ENCODE peak calls at places on chromosomes 16 and 17, in five cellular contexts. R is T-helper 2 cell; L is AG04449; T is GDM1; A is stimulated activated CD4-positive, alpha-beta T cell treated with anti-CD3 and anti-CD28 coated beads, Interleukin-4, amount 100 ng/mL, for 4 hours. K is an unnamed sample.

GRCh38 chr17:81404557-81405165 is 9.4 kb downstream of the BAHCC1 start:
- DNase-seq in R (no peak), L (no peak), T (no peak), A (no peak), K (no peak)

GRCh38 chr16:58127033-58127556 is 2.1 kb downstream of the CFAP20 start:
- DNase-seq in R (peak; percentile 15), L (no peak), T (no peak), A (no peak), K (no peak)

GRCh38 chr17:45088741-45089140 is 27.6 kb downstream of the NMT1 start:
- DNase-seq in R (no peak), L (no peak), T (no peak), A (no peak), K (no peak)

GRCh38 chr17:44921122-44921882 is 6.0 kb upstream of the GFAP start:
- DNase-seq in R (no peak), L (no peak), T (no peak), A (no peak), K (no peak)

GRCh38 chr17:65449495-65449894 is 112.0 kb downstream of the AXIN2 start:
- DNase-seq in R (no peak), L (no peak), T (no peak), A (no peak), K (no peak)

GRCh38 chr16:30637952-30638351 is 12.8 kb upstream of the PRR14 start:
- DNase-seq in R (no peak), L (no peak), T (peak; percentile 3), A (no peak), K (no peak)

GRCh38 chr16:73066321-73066926 is 18.5 kb upstream of the ZFHX3 start:
- DNase-seq in R (no peak), L (no peak), T (no peak), A (no peak), K (no peak)

GRCh38 chr16:2497116-2497630 is 16.6 kb upstream of the ATP6V0C start:
- DNase-seq in R (no peak), L (no peak), T (no peak), A (no peak), K (no peak)

GRCh38 chr16:81778231-81778630 is 860 bp upstream of the PLCG2 start:
- DNase-seq in R (no peak), L (no peak), T (no peak), A (no peak), K (no peak)

GRCh38 chr16:1206326-1206725 is 18.7 kb downstream of the TPSG1 start:
- DNase-seq in R (no peak), L (no peak), T (no peak), A (no peak), K (no peak)

GRCh38 chr17:50027639-50028206 is 28.2 kb upstream of the ITGA3 start:
- DNase-seq in R (no peak), L (no peak), T (no peak), A (no peak), K (no peak)

GRCh38 chr17:7042507-7043194 is 1.2 kb downstream of the SLC16A11 start:
- DNase-seq in R (peak; percentile 33), L (no peak), T (no peak), A (peak; percentile 34), K (peak; percentile 40)

GRCh38 chr16:17532338-17532995 is 61.7 kb upstream of the XYLT1 start:
- DNase-seq in R (no peak), L (no peak), T (no peak), A (no peak), K (no peak)

GRCh38 chr16:66774981-66775380 is 23.6 kb upstream of the DYNC1LI2 start:
- DNase-seq in R (no peak), L (no peak), T (no peak), A (no peak), K (no peak)

GRCh38 chr17:81976332-81977210 is 858 bp upstream of the ASPSCR1 start:
- DNase-seq in R (no peak), L (no peak), T (no peak), A (peak; percentile 49), K (no peak)

GRCh38 chr17:207775-208174 is 26.3 kb upstream of the DOC2B start:
- DNase-seq in R (no peak), L (no peak), T (no peak), A (no peak), K (no peak)

GRCh38 chr17:31724619-31725018 is 134.4 kb downstream of the COPRS start:
- DNase-seq in R (no peak), L (no peak), T (no peak), A (no peak), K (no peak)

GRCh38 chr16:29705030-29705429 is 26.1 kb downstream of the QPRT start:
- DNase-seq in R (no peak), L (no peak), T (no peak), A (no peak), K (no peak)

GRCh38 chr16:11673091-11674000 is 5.1 kb downstream of the SNN start:
- DNase-seq in R (no peak), L (no peak), T (no peak), A (no peak), K (no peak)

GRCh38 chr16:57270221-57271062 is 14.0 kb downstream of the PLLP start:
- DNase-seq in R (no peak), L (no peak), T (no peak), A (no peak), K (no peak)

GRCh38 chr16:22162658-22163009 is 328 bp downstream of the SDR42E2 start:
- DNase-seq in R (no peak), L (no peak), T (no peak), A (no peak), K (no peak)

K was measured in stimulated activated effector memory CD8-positive, alpha-beta T cell treated with anti-CD3 and anti-CD28 coated beads, Interleukin-12 subunit alpha, Interleukin-12 subunit beta, amount 100 ng/mL, for 72 hours.